ENCODE peak calls at places on chromosomes 12 and 14, in five cellular contexts. One of them, this sample, is unnamed.

GRCh38 chr14:105911006-105911847 is 384.8 kb downstream of the TMEM121 start:
- DNase-seq in AG09319: no peak
- DNase-seq in fibroblast of lung: no peak
- DNase-seq in ELR: no peak
- DNase-seq in GM23248: no peak
- DNase-seq in this sample: no peak

GRCh38 chr12:6961695-6962284 is 8.7 kb downstream of the PHB2 start:
- DNase-seq in fibroblast of lung: peak; percentile 63
- DNase-seq in GM23248: peak; percentile 87
- DNase-seq in ELR: peak; percentile 78
- DNase-seq in AG09319: peak; percentile 42
- DNase-seq in this sample: peak; percentile 75

GRCh38 chr12:11477110-11477509 is 81.7 kb upstream of the PRB2 start:
- DNase-seq in fibroblast of lung: no peak
- DNase-seq in ELR: no peak
- DNase-seq in GM23248: no peak
- DNase-seq in AG09319: no peak
- DNase-seq in this sample: no peak

GRCh38 chr12:46073321-46073720 is 82.9 kb upstream of the SCAF11 start:
- DNase-seq in GM23248: peak; percentile 13
- DNase-seq in AG09319: no peak
- DNase-seq in ELR: no peak
- DNase-seq in fibroblast of lung: no peak
- DNase-seq in this sample: no peak

GRCh38 chr14:37124617-37125016 is 47.8 kb downstream of the SLC25A21 start:
- DNase-seq in fibroblast of lung: no peak
- DNase-seq in GM23248: no peak
- DNase-seq in ELR: no peak
- DNase-seq in AG09319: no peak
- DNase-seq in this sample: no peak

GRCh38 chr12:90355701-90356345 is 599.2 kb downstream of the CCER1 start:
- DNase-seq in AG09319: no peak
- DNase-seq in fibroblast of lung: no peak
- DNase-seq in ELR: no peak
- DNase-seq in GM23248: no peak
- DNase-seq in this sample: no peak

GRCh38 chr14:33477752-33478151 is 473.1 kb downstream of the EGLN3 start:
- DNase-seq in fibroblast of lung: no peak
- DNase-seq in GM23248: no peak
- DNase-seq in AG09319: no peak
- DNase-seq in ELR: no peak
- DNase-seq in this sample: no peak

GRCh38 chr12:30201301-30202160 is 417.8 kb upstream of the TMTC1 start:
- DNase-seq in AG09319: no peak
- DNase-seq in ELR: no peak
- DNase-seq in GM23248: peak; percentile 10
- DNase-seq in fibroblast of lung: peak; percentile 14
- DNase-seq in this sample: peak; percentile 26

GRCh38 chr14:61398221-61398620 is 76.8 kb downstream of the PRKCH start:
- DNase-seq in ELR: no peak
- DNase-seq in AG09319: no peak
- DNase-seq in GM23248: no peak
- DNase-seq in fibroblast of lung: no peak
- DNase-seq in this sample: no peak

GRCh38 chr12:92470608-92471021 is 232.2 kb upstream of the PLEKHG7 start:
- DNase-seq in AG09319: no peak
- DNase-seq in GM23248: no peak
- DNase-seq in fibroblast of lung: no peak
- DNase-seq in ELR: no peak
- DNase-seq in this sample: no peak

GRCh38 chr14:23056257-23056955 is 914 bp downstream of the CDH24 start:
- DNase-seq in GM23248: peak; percentile 81
- DNase-seq in fibroblast of lung: peak; percentile 53
- DNase-seq in AG09319: no peak
- DNase-seq in ELR: peak; percentile 82
- DNase-seq in this sample: peak; percentile 75

GRCh38 chr12:104121001-104121400 is 17.0 kb downstream of the NFYB start:
- DNase-seq in ELR: peak; percentile 91
- DNase-seq in fibroblast of lung: peak; percentile 21
- DNase-seq in AG09319: no peak
- DNase-seq in GM23248: peak; percentile 84
- DNase-seq in this sample: no peak

GRCh38 chr12:24380122-24380521 is 430.7 kb upstream of the SOX5 start:
- DNase-seq in fibroblast of lung: peak; percentile 74
- DNase-seq in AG09319: no peak
- DNase-seq in GM23248: no peak
- DNase-seq in ELR: no peak
- DNase-seq in this sample: no peak

GRCh38 chr12:27999521-27999920 is 27.0 kb upstream of the PTHLH start:
- DNase-seq in GM23248: peak; percentile 81
- DNase-seq in fibroblast of lung: no peak
- DNase-seq in AG09319: no peak
- DNase-seq in ELR: peak; percentile 5
- DNase-seq in this sample: no peak

GRCh38 chr12:11978985-11979384 is 91.8 kb upstream of the BCL2L14 start:
- DNase-seq in ELR: peak; percentile 72
- DNase-seq in fibroblast of lung: no peak
- DNase-seq in GM23248: peak; percentile 69
- DNase-seq in AG09319: no peak
- DNase-seq in this sample: no peak

GRCh38 chr12:49956663-49957569 is 4.8 kb upstream of the AQP5 start:
- DNase-seq in GM23248: no peak
- DNase-seq in fibroblast of lung: no peak
- DNase-seq in AG09319: no peak
- DNase-seq in ELR: no peak
- DNase-seq in this sample: no peak

GRCh38 chr12:12482150-12482761 is 80.4 kb downstream of the DUSP16 start:
- DNase-seq in GM23248: no peak
- DNase-seq in ELR: no peak
- DNase-seq in AG09319: no peak
- DNase-seq in fibroblast of lung: no peak
- DNase-seq in this sample: no peak

GRCh38 chr12:119145367-119145766 is 33.4 kb upstream of the HSPB8 start:
- DNase-seq in AG09319: no peak
- DNase-seq in ELR: no peak
- DNase-seq in GM23248: no peak
- DNase-seq in fibroblast of lung: no peak
- DNase-seq in this sample: no peak

GRCh38 chr12:8026282-8026637 is 6.3 kb upstream of the FOXJ2 start:
- DNase-seq in fibroblast of lung: no peak
- DNase-seq in ELR: no peak
- DNase-seq in GM23248: peak; percentile 84
- DNase-seq in AG09319: peak; percentile 64
- DNase-seq in this sample: no peak

GRCh38 chr12:109589240-109589590 is 15.6 kb downstream of the MVK start:
- DNase-seq in AG09319: no peak
- DNase-seq in fibroblast of lung: no peak
- DNase-seq in ELR: no peak
- DNase-seq in GM23248: no peak
- DNase-seq in this sample: no peak